ENCODE peak calls at places on chromosomes 16 and 17, in ten cellular contexts. K is NCI-H187 treated with DMSO at 0.1 percent for 48 hours; F is fibroblast of the aortic adventitia; G is CD8-positive, alpha-beta T cell; M is cardiac fibroblast; B is A549; C is progenitor cell of endocrine pancreas; P is NCI-H2171; E is frontal cortex; S is NCI-H1417. V is an unnamed sample.

GRCh38 chr16:84040823-84041391 is 1.7 kb downstream of the SLC38A8 start:
- DNase-seq in K (no peak), F (no peak), G (no peak), M (peak), B (no peak), C (no peak), P (no peak), E (no peak), S (no peak), V (no peak)

GRCh38 chr17:79874329-79874981 is 35.2 kb upstream of the CBX4 start:
- DNase-seq in K (no peak), F (peak), G (peak), M (peak), B (peak), C (no peak), P (peak), E (no peak), S (peak), V (no peak)

GRCh38 chr17:72388765-72389473 is 268.1 kb downstream of the SOX9 start:
- DNase-seq in K (no peak), F (no peak), G (no peak), M (peak), B (peak), C (no peak), P (peak), E (no peak), S (no peak), V (no peak)

GRCh38 chr17:74786411-74787097 is 10.4 kb upstream of the NAT9 start:
- DNase-seq in K (no peak), F (no peak), G (no peak), M (no peak), B (no peak), C (no peak), P (no peak), E (no peak), S (no peak), V (no peak)

GRCh38 chr17:4728124-4728523 is 3.1 kb upstream of the MED11 start:
- DNase-seq in K (no peak), F (peak), G (no peak), M (no peak), B (no peak), C (no peak), P (no peak), E (no peak), S (no peak), V (no peak)

GRCh38 chr17:20066253-20066652 is 57.1 kb downstream of the SPECC1 start:
- DNase-seq in K (no peak), F (peak), G (no peak), M (peak), B (peak), C (no peak), P (no peak), E (no peak), S (no peak), V (no peak)

GRCh38 chr17:67891481-67892119 is 66.3 kb downstream of the BPTF start:
- DNase-seq in K (no peak), F (peak), G (no peak), M (peak), B (peak), C (no peak), P (peak), E (no peak), S (peak), V (no peak)

GRCh38 chr16:85037050-85037410 is 9.4 kb downstream of the KIAA0513 start:
- DNase-seq in K (no peak), F (peak), G (no peak), M (peak), B (no peak), C (no peak), P (no peak), E (no peak), S (no peak), V (no peak)

GRCh38 chr16:11094075-11094593 is 149.8 kb downstream of the CLEC16A start:
- DNase-seq in K (no peak), F (peak), G (no peak), M (no peak), B (no peak), C (no peak), P (no peak), E (no peak), S (no peak), V (no peak)

GRCh38 chr17:11909348-11909747 is 87.9 kb downstream of the ZNF18 start:
- DNase-seq in K (no peak), F (no peak), G (no peak), M (no peak), B (no peak), C (no peak), P (no peak), E (no peak), S (no peak), V (no peak)

GRCh38 chr16:16915771-16916170 is 536.8 kb downstream of the NPIPA7 start:
- DNase-seq in K (no peak), F (no peak), G (no peak), M (no peak), B (no peak), C (no peak), P (no peak), E (no peak), S (no peak), V (no peak)

GRCh38 chr16:89867918-89868317 is 5.5 kb upstream of the TCF25 start:
- DNase-seq in K (no peak), F (no peak), G (no peak), M (no peak), B (no peak), C (no peak), P (no peak), E (no peak), S (peak), V (no peak)